ENCODE peak calls at places on chromosome 4, in nine cellular contexts. P, Q, T, U, Y, J, M, B and O are unnamed samples.

GRCh38 chr4:138939960-138940359 is 75.6 kb upstream of the NOCT start:
- DNase-seq in Y (no peak), B (no peak), Q (no peak), M (no peak), T (peak; percentile 8), P (no peak), J (no peak), U (no peak), O (no peak)

GRCh38 chr4:71231073-71231752 is 107.6 kb upstream of the SLC4A4 start:
- DNase-seq in B (no peak), Y (no peak), T (no peak), M (no peak), U (peak; percentile 92), P (no peak), Q (no peak), J (peak; percentile 33), O (no peak)

GRCh38 chr4:45693746-45694145 is 430.1 kb downstream of the GABRG1 start:
- DNase-seq in Q (no peak), M (no peak), B (no peak), P (no peak), T (no peak), Y (no peak), U (peak; percentile 16), J (no peak), O (no peak)

GRCh38 chr4:74189331-74190043 is 31.6 kb downstream of the MTHFD2L start:
- DNase-seq in P (no peak), B (no peak), Q (peak; percentile 25), M (no peak), U (no peak), Y (no peak), J (no peak), T (no peak), O (no peak)

GRCh38 chr4:154416183-154416543 is 75.4 kb downstream of the DCHS2 start:
- DNase-seq in B (no peak), Q (no peak), T (peak; percentile 12), J (no peak), P (no peak), U (peak; percentile 40), M (no peak), Y (no peak), O (peak; percentile 39)

GRCh38 chr4:120348521-120348920 is 281.9 kb upstream of the MAD2L1 start:
- DNase-seq in Q (no peak), Y (no peak), P (no peak), M (no peak), U (no peak), B (no peak), J (no peak), T (no peak), O (no peak)

GRCh38 chr4:25890653-25891485 is 23.2 kb upstream of the SMIM20 start:
- DNase-seq in T (no peak), P (no peak), B (no peak), Q (no peak), U (no peak), J (no peak), Y (no peak), M (no peak), O (peak; percentile 39)

GRCh38 chr4:147733614-147734344 is 1.9 kb downstream of the ARHGAP10 start:
- DNase-seq in Y (no peak), P (no peak), J (no peak), T (no peak), Q (no peak), B (no peak), U (peak; percentile 28), M (no peak), O (peak; percentile 50)

GRCh38 chr4:84848432-84848831 is 118.1 kb downstream of the WDFY3 start:
- DNase-seq in P (no peak), J (no peak), B (no peak), Q (no peak), Y (no peak), M (no peak), T (no peak), U (no peak), O (no peak)

GRCh38 chr4:170214731-170215130 is 125.0 kb upstream of the AADAT start:
- DNase-seq in U (no peak), M (no peak), T (no peak), Q (no peak), B (no peak), Y (no peak), J (no peak), P (no peak), O (no peak)

GRCh38 chr4:181157647-181158046 is 1085.6 kb upstream of the TENM3 start:
- DNase-seq in M (no peak), T (no peak), P (no peak), B (no peak), Y (no peak), Q (no peak), U (no peak), J (no peak), O (no peak)

GRCh38 chr4:25970241-25970675 is 56.2 kb downstream of the SMIM20 start:
- DNase-seq in T (no peak), U (peak; percentile 19), B (no peak), J (no peak), M (no peak), Q (peak; percentile 31), Y (no peak), P (no peak), O (peak; percentile 45)

GRCh38 chr4:152850377-152850776 is 70.6 kb downstream of the ARFIP1 start:
- DNase-seq in B (no peak), Q (peak; percentile 65), M (no peak), Y (peak; percentile 25), P (no peak), J (peak; percentile 19), T (no peak), U (no peak), O (peak; percentile 18)

GRCh38 chr4:67725981-67726380 is 25.0 kb upstream of the UBA6 start:
- DNase-seq in T (no peak), J (peak; percentile 53), Y (no peak), M (no peak), P (no peak), B (no peak), U (no peak), Q (no peak), O (no peak)

GRCh38 chr4:119579823-119580222 is 48.8 kb downstream of the PDE5A start:
- DNase-seq in U (peak; percentile 33), B (no peak), J (no peak), Q (no peak), P (no peak), T (peak; percentile 2), M (no peak), Y (no peak), O (no peak)

GRCh38 chr4:167964766-167965373 is 127.5 kb upstream of the ANXA10 start:
- DNase-seq in P (no peak), M (no peak), Q (no peak), J (no peak), U (no peak), T (no peak), Y (no peak), B (no peak), O (no peak)

GRCh38 chr4:122480655-122481487 is 24.3 kb upstream of the IL2 start:
- DNase-seq in B (no peak), J (no peak), Y (no peak), Q (no peak), T (no peak), U (no peak), P (no peak), M (no peak), O (no peak)